ENCODE peak calls at places on chromosomes 5 and 9, in nine cellular contexts. X is HCT116, A is mammary epithelial cell, Y is endothelial cell of umbilical vein, R is PC-3, B is DND-41, M is neural progenitor cell, F is fibroblast of lung, Z is GM23248. P is an unnamed sample. For H3K27me3 and H3K4me1, the result is how much of the 10 kb centered on the place peaks cover.

GRCh38 chr5:159749146-159749545 is 167.1 kb upstream of the ADRA1B start:
- DNase-seq in B (no peak), F (peak), X (no peak), M (no peak), A (peak), Z (peak), Y (no peak), R (peak), P (no peak)

GRCh38 chr9:8431505-8431904 is 631.9 kb upstream of the DMAC1 start:
- DNase-seq in B (no peak), Y (no peak), A (no peak), Z (no peak), F (no peak), M (no peak), R (no peak), X (no peak), P (no peak)

GRCh38 chr5:18000744-18001143 is 366.5 kb downstream of the TAF11L14 start:
- DNase-seq in M (no peak), B (no peak), Z (no peak), Y (no peak), R (no peak), A (peak), F (no peak), X (no peak), P (no peak)

GRCh38 chr5:93579561-93580386 is 1.2 kb downstream of the NR2F1-AS1 start:
- DNase-seq in A (peak), X (no peak), Z (peak), R (peak), B (no peak), Y (peak), F (peak), M (peak), P (no peak)

GRCh38 chr5:171205375-171205774 is 103.7 kb upstream of the TLX3 start:
- DNase-seq in Z (no peak), Y (no peak), X (no peak), A (no peak), B (no peak), R (no peak), M (peak), F (no peak), P (no peak)

GRCh38 chr9:77851862-77852602 is 179.6 kb downstream of the GNAQ start:
- DNase-seq in X (no peak), A (no peak), R (no peak), F (no peak), M (no peak), Z (no peak), B (no peak), Y (peak), P (no peak)

GRCh38 chr5:132528866-132529634 is 14.3 kb downstream of the IL5 start:
- DNase-seq in Y (peak), X (no peak), B (no peak), R (no peak), M (no peak), A (no peak), Z (no peak), F (no peak), P (no peak)

GRCh38 chr5:67205981-67206380 is 9.4 kb upstream of the CD180 start:
- DNase-seq in R (no peak), X (no peak), F (no peak), Y (no peak), A (no peak), Z (no peak), M (no peak), B (no peak), P (no peak)

GRCh38 chr5:136089804-136090203 is 42.8 kb upstream of the SMAD5 start:
- DNase-seq in R (no peak), X (no peak), Y (no peak), M (no peak), A (no peak), Z (no peak), F (no peak), B (no peak), P (no peak)

GRCh38 chr9:88197781-88198345 is 59.6 kb upstream of the SPATA31C2 start:
- DNase-seq in R (peak), A (peak), Y (no peak), X (no peak), F (peak), Z (peak), M (no peak), B (no peak), P (peak)

GRCh38 chr9:95836072-95836471 is 39.4 kb upstream of the ERCC6L2 start:
- DNase-seq in R (no peak), X (no peak), Z (peak), M (no peak), A (no peak), Y (no peak), F (no peak), B (no peak), P (no peak)

GRCh38 chr5:101977729-101978345 is 318.2 kb downstream of the SLCO4C1 start:
- DNase-seq in F (peak), A (peak), M (peak), B (no peak), Y (peak), R (peak), Z (peak), X (peak), P (peak)

GRCh38 chr5:151739939-151740335 is 18.5 kb downstream of the ATOX1 start:
- DNase-seq in Y (no peak), Z (peak), R (peak), A (peak), M (peak), B (no peak), F (peak), X (no peak), P (no peak)

GRCh38 chr5:64019746-64020145 is 57.5 kb upstream of the HTR1A start:
- DNase-seq in R (no peak), Y (no peak), X (no peak), B (no peak), F (no peak), A (no peak), Z (no peak), M (peak), P (no peak)

GRCh38 chr9:98861881-98862501 is 54.5 kb downstream of the GALNT12 start:
- DNase-seq in Z (peak), Y (no peak), F (peak), X (no peak), M (no peak), R (peak), B (no peak), A (peak), P (peak)

GRCh38 chr9:123445981-123446610 is 90.1 kb downstream of the CRB2 start:
- DNase-seq in F (peak), Y (no peak), X (peak), R (no peak), Z (peak), B (no peak), M (no peak), A (no peak), P (no peak)

GRCh38 chr9:113409481-113409880 is 994 bp downstream of the POLE3 start:
- DNase-seq in B (no peak), M (peak), Z (peak), F (no peak), R (no peak), A (no peak), X (no peak), Y (peak), P (no peak)

GRCh38 chr9:37283730-37284235 is 138.7 kb upstream of the GRHPR start:
- DNase-seq in Y (peak), R (peak), F (peak), B (no peak), X (no peak), Z (peak), M (peak), A (peak), P (no peak)

GRCh38 chr5:148687427-148687826 is 33.1 kb upstream of the HTR4 start:
- DNase-seq in Y (peak), X (peak), M (peak), R (peak), Z (peak), B (peak), A (peak), F (peak), P (peak)

GRCh38 chr9:13823021-13823420 is 490.9 kb downstream of the NFIB start:
- DNase-seq in X (no peak), A (no peak), B (no peak), F (peak), R (no peak), Y (no peak), M (no peak), Z (peak), P (no peak)

GRCh38 chr5:159629158-159629557 is 287.1 kb upstream of the ADRA1B start:
- DNase-seq in X (no peak), A (no peak), Z (no peak), F (no peak), M (no peak), B (no peak), Y (no peak), R (no peak), P (no peak)

GRCh38 chr9:137989156-137989555 is 111.6 kb downstream of the CACNA1B start:
- DNase-seq in X (no peak), F (no peak), A (no peak), B (peak), Y (no peak), M (no peak), Z (no peak), R (no peak), P (no peak)

DNA sequence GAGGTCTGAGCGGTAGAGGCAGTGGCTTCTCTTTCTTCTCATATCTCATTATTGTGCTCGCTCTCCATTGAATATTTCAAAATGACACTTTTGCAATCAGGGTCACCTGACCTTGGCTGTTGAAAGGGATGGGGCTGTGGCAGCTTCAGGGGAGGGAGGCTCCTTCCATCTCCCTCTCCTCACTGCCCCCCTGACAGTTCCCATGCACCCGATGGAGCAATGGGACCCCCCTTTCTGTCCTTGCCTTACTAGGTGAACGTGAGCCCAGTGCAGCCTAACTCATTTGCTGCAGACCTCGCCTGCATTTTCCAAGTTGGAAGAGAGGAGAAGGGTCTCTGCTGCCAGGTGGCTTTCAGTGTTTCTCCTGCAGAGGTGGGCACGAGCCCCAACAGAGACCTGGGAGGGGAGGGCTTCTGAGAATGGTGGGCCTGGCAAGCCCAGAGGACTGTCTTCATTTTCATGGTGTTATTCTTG is 17.9 kb downstream of the STC2 start:
- DNase-seq in F (no peak), M (no peak), R (no peak), X (no peak), Z (no peak), B (no peak), Y (no peak), A (no peak), P (no peak)
- H3K27me3 ChIP-seq in F (under half), M (under half), R (under half), X (under half), Z (under half), B (under half), Y (under half), A (under half), P (under half)

DNA sequence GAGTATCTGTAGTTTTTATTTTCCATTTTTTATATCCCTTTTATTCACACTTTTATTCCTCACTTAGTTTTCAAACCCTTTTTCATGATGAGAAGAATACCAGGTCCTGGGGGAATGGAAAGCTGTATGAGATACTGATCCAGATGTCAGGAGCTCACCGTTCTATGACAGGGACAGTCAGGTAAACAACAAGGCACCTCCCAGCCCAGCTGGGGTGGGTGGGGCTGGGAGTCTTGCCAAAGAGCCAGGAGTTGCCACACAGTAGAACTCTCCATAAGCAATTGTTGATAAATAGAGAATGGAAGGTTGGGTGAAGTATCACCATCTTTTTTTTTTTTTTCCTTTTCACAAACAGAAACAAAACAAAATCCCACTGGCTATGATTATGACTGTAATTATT is 225.8 kb downstream of the NSG2 start:
- DNase-seq in Y (no peak), R (no peak), X (no peak), M (no peak), Z (no peak), F (no peak), A (no peak), B (no peak), P (no peak)
- H3K4me1 ChIP-seq in Y (under half), R (under half), X (under half), M (under half), Z (under half), F (under half), A (under half), B (under half), P (under half)

GRCh38 chr5:73433982-73434342 is 14.6 kb downstream of the FOXD1 start:
- DNase-seq in X (no peak), Z (peak), F (peak), M (no peak), R (no peak), B (no peak), Y (no peak), A (no peak), P (no peak)

GRCh38 chr5:73433272-73433981 is 15.2 kb downstream of the FOXD1 start:
- DNase-seq in Z (peak), A (no peak), X (no peak), R (no peak), F (no peak), B (no peak), M (no peak), Y (no peak), P (no peak)

GRCh38 chr5:73434461-73434860 is 14.1 kb downstream of the FOXD1 start:
- DNase-seq in M (no peak), B (no peak), F (no peak), Y (no peak), Z (peak), R (peak), A (no peak), X (no peak), P (no peak)

GRCh38 chr5:73435640-73436534 is 12.7 kb downstream of the FOXD1 start:
- DNase-seq in R (no peak), F (peak), Y (no peak), B (no peak), Z (peak), A (no peak), M (peak), X (no peak), P (no peak)

DNA sequence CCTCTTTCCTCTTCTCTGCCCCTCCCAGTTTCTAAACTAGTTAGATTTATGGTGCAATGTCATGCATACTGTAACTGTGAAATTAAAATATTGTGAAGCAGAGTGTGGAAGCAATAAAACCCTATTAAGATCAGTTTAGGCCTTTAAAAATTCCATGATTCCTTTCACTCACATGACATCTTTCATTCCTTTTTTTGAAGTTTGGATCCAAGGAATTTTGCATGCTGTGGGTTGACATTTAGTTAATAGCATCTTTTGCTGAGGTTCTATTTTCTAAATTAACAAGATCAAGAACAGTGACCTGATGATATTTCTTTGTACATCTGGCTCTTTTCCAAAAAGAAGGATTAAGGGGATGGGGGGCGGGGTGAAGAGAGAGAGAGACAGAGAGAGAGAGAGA is 13.7 kb downstream of the FOXD1 start:
- DNase-seq in B (no peak), X (no peak), M (no peak), F (no peak), A (no peak), Y (no peak), Z (no peak), R (no peak), P (no peak)
- TF ChIP-seq EZH2 in B (no peak), X (no peak), M (no peak), F (no peak), A (no peak), Y (no peak), Z (no peak), R (no peak), P (no peak)

GRCh38 chr5:173243808-173244305 is 8.9 kb upstream of the NKX2-5 start:
- DNase-seq in B (no peak), Z (no peak), A (no peak), Y (no peak), R (no peak), F (no peak), M (peak), X (no peak), P (no peak)
- H3K27me3 ChIP-seq in B (under half), Z (half or more), A (half or more), Y (half or more), R (under half), F (half or more), M (half or more), X (under half), P (half or more)

GRCh38 chr9:134343637-134344036 is 17.4 kb downstream of the RXRA start:
- DNase-seq in M (no peak), A (no peak), F (no peak), R (no peak), B (no peak), Z (no peak), X (no peak), Y (no peak), P (no peak)

GRCh38 chr9:134344068-134344820 is 18.0 kb downstream of the RXRA start:
- DNase-seq in B (peak), M (no peak), Y (no peak), Z (no peak), A (no peak), F (no peak), X (no peak), R (no peak), P (no peak)

GRCh38 chr9:134345737-134346136 is 19.5 kb downstream of the RXRA start:
- DNase-seq in B (no peak), F (no peak), Z (no peak), A (no peak), M (no peak), X (no peak), R (no peak), Y (no peak), P (no peak)

GRCh38 chr9:134346151-134346550 is 19.9 kb downstream of the RXRA start:
- DNase-seq in A (no peak), F (no peak), R (no peak), X (no peak), Z (peak), B (no peak), M (no peak), Y (no peak), P (no peak)

GRCh38 chr9:134344821-134345310 is 18.6 kb downstream of the RXRA start:
- DNase-seq in R (no peak), Z (no peak), F (no peak), B (no peak), A (no peak), Y (no peak), M (no peak), X (no peak), P (no peak)
- H3K4me1 ChIP-seq in R (under half), Z (under half), F (under half), B (under half), A (under half), Y (under half), M (under half), X (under half), P (under half)

GRCh38 chr5:73272351-73272750 is 99.4 kb downstream of the TMEM174 start:
- DNase-seq in X (no peak), Y (no peak), B (no peak), Z (peak), R (no peak), A (peak), F (no peak), M (no peak), P (no peak)

GRCh38 chr5:73278693-73279092 is 105.7 kb downstream of the TMEM174 start:
- DNase-seq in R (peak), M (no peak), A (peak), F (no peak), X (no peak), B (no peak), Z (no peak), Y (no peak), P (no peak)

GRCh38 chr5:73273379-73274050 is 100.5 kb downstream of the TMEM174 start:
- DNase-seq in R (peak), B (no peak), Z (peak), Y (no peak), A (no peak), F (no peak), X (no peak), M (no peak), P (peak)

GRCh38 chr5:73274121-73274520 is 101.1 kb downstream of the TMEM174 start:
- DNase-seq in Y (no peak), A (no peak), B (no peak), F (no peak), M (no peak), Z (peak), R (no peak), X (no peak), P (no peak)

DNA sequence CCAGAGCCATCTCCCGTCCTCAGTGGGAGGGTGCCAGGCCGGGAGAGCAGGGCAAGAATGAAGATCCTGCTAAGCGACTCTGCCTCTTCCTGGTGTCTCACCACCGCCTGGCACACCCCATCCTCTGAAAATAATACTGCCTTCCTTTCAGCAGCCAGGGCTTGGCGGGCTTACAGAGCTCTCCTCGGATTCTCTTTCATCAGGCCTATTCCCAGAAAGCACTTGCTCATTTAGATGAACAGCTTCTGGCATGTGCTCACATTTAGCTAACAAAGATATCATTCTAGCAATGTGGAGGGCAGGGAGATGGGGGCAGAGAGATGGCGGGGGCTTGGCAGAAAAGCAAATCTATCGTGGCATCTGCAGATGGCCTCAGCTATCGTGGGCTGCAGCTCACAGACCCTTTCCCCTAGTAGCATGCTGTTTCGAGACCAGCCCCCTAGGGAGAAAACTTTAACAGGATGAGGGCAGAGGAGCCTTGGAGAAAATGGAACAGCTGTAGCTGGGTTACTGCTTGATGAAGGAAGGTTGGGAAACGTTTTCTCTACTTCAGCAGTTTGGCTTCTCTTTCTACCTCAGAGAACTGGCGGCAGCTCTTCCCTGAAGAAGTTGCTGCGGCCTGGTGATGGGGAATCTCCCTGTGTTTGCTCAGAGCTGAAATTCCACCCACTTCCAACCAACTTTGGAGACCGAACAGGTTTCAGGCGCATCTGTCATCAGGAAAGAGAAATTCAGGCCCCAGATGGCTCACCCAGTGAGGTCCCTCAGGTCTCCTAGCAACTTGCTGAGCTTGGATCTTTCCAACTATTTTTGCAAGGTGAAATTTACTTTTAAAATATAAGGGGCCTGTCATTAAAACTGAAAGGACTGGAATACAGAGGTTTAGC is 102.1 kb downstream of the TMEM174 start:
- DNase-seq in R (no peak), M (no peak), Z (peak), B (no peak), X (no peak), Y (no peak), F (no peak), A (no peak), P (peak)
- TF ChIP-seq EZH2 in R (no peak), M (no peak), Z (no peak), B (no peak), X (no peak), Y (no peak), F (no peak), A (no peak), P (no peak)

GRCh38 chr9:132220069-132220468 is 58.2 kb downstream of the NTNG2 start:
- DNase-seq in Y (no peak), X (no peak), B (no peak), F (no peak), Z (no peak), R (no peak), A (no peak), M (no peak), P (no peak)
- H3K27me3 ChIP-seq in Y (under half), X (under half), B (under half), F (under half), Z (under half), R (under half), A (under half), M (under half), P (under half)

GRCh38 chr5:176650354-176650884 is 3.1 kb downstream of the TSPAN17 start:
- DNase-seq in B (no peak), R (no peak), Z (no peak), M (peak), Y (no peak), F (no peak), X (no peak), A (no peak), P (no peak)
- H3K4me1 ChIP-seq in B (under half), R (under half), Z (under half), M (under half), Y (under half), F (under half), X (under half), A (under half), P (under half)